ENCODE peak calls at places on chromosomes 3 and 15, in four cellular contexts. K is HCT116, I is HepG2, N is H1. Z is an unnamed sample.

GRCh38 chr3:66472313-66473134 is 28.3 kb downstream of the LRIG1 start:
- DNase-seq in K (no peak), I (no peak), N (no peak), Z (no peak)

GRCh38 chr3:49602877-49603411 is 48.7 kb downstream of the BSN start:
- DNase-seq in K (peak), I (no peak), N (no peak), Z (no peak)

GRCh38 chr15:62874933-62875625 is 167.5 kb upstream of the TPM1 start:
- DNase-seq in K (no peak), I (no peak), N (no peak), Z (no peak)

GRCh38 chr3:43883729-43884396 is 193.1 kb downstream of the ABHD5 start:
- DNase-seq in K (no peak), I (no peak), N (no peak), Z (no peak)

GRCh38 chr3:113194747-113195400 is 16.5 kb upstream of the BOC start:
- DNase-seq in K (no peak), I (no peak), N (no peak), Z (no peak)

GRCh38 chr15:100650685-100651084 is 48.3 kb downstream of the ASB7 start:
- DNase-seq in K (no peak), I (no peak), N (no peak), Z (no peak)

GRCh38 chr3:70726966-70727365 is 414.5 kb upstream of the MDFIC2 start:
- DNase-seq in K (no peak), I (no peak), N (no peak), Z (no peak)

GRCh38 chr3:102235679-102236078 is 199.1 kb upstream of the ZPLD1 start:
- DNase-seq in K (no peak), I (peak), N (no peak), Z (no peak)

GRCh38 chr3:76206351-76206750 is 421.0 kb upstream of the ZNF717 start:
- DNase-seq in K (no peak), I (no peak), N (no peak), Z (no peak)

GRCh38 chr3:117853923-117854322 is 1144.3 kb downstream of the TUSC7 start:
- DNase-seq in K (no peak), I (no peak), N (no peak), Z (no peak)

GRCh38 chr3:124235446-124235845 is 243.5 kb upstream of the ROPN1 start:
- DNase-seq in K (no peak), I (no peak), N (no peak), Z (no peak)

GRCh38 chr3:125395091-125395490 is 20.0 kb upstream of the ZNF148 start:
- DNase-seq in K (no peak), I (no peak), N (no peak), Z (no peak)

GRCh38 chr3:137165117-137165806 is 207.5 kb downstream of the IL20RB start:
- DNase-seq in K (no peak), I (no peak), N (no peak), Z (peak)

GRCh38 chr15:82942691-82943090 is 9.8 kb downstream of the HOMER2 start:
- DNase-seq in K (peak), I (peak), N (no peak), Z (no peak)

DNA sequence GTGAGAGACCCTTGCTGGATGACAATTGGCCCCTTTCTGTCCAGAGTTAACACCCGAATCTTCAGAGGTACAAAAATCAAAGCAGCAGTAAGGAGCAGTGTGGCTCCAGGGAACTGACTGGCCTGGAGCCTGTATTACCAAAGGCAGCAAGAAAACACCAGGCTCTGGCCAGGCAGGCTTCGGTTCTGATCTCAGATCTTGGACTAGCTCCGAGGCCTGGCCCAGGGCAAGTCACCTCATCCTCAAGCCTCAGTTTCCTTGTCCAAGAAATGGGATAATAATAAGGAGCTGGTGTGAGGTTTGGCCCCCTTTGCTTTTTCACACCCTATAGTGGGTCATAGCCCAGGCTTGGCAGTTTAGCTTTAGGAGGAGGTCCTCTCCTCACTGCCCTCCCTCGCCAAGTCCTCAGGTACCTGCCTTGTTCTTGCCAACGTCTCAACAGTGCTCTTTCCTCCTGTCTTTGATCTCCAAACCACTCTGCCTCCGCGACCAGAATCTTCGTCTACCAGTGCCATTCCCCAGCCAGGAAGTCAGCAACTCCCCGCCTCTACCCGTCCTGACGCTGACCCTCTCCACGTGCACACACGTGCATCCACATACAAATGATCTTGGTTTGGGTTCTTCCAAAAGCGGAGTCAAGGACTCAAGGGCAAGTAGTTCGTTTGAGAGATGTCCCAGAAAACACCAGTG is 82.6 kb upstream of the TLE3 start:
- DNase-seq in K (no peak), I (no peak), N (no peak), Z (no peak)
- TF ChIP-seq FOSL1 in K (no peak), I (no peak), N (no peak), Z (no peak)

DNA sequence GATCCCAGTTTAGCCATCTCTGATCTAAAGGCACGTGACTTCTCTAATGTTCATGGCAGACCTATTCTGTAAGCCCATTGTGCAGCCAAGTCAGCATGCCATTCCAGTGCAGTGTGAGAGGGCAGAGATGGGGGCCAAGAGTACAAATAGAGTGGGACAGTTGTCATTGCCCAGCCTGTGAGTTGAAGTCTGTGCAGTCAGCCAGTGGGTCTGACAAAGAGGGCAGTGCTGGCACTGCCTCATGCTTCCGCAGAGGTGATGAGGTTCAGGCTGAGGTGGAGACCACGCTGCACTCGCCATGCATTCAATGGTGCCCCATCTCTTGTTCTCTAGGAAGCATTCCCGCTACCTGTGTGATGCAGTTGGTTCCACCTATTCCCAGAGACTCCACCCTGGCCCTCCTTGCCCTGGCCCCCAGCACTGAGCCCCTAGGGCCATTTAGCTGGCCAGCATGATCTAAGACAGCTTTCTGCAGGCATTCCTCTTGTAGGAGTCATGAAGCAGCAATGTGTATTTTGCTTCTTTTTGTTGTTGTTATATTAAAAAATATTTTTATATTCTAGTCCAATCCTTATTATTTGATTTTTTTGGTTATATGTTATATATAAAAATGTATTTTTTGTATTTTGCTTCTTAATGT is 3.7 kb downstream of the MRAS start:
- DNase-seq in K (no peak), I (no peak), N (no peak), Z (no peak)
- TF ChIP-seq SIN3A in K (no peak), I (no peak), N (no peak), Z (no peak)

GRCh38 chr15:75153565-75154248 is 48.0 kb upstream of the C15orf39 start:
- DNase-seq in K (no peak), I (no peak), N (no peak), Z (no peak)
- H2AFZ ChIP-seq in K (no peak), I (no peak), N (no peak), Z (peak)

GRCh38 chr15:79089890-79090486 is 592 bp downstream of the RASGRF1 start:
- DNase-seq in K (no peak), I (no peak), N (no peak), Z (no peak)

GRCh38 chr15:79092382-79092781 is 1.8 kb upstream of the RASGRF1 start:
- DNase-seq in K (no peak), I (no peak), N (no peak), Z (no peak)

GRCh38 chr15:79089331-79089889 is 1.2 kb downstream of the RASGRF1 start:
- DNase-seq in K (no peak), I (no peak), N (no peak), Z (no peak)

GRCh38 chr15:79090487-79091203 is at the start of gene RASGRF1:
- DNase-seq in K (no peak), I (no peak), N (no peak), Z (no peak)

DNA sequence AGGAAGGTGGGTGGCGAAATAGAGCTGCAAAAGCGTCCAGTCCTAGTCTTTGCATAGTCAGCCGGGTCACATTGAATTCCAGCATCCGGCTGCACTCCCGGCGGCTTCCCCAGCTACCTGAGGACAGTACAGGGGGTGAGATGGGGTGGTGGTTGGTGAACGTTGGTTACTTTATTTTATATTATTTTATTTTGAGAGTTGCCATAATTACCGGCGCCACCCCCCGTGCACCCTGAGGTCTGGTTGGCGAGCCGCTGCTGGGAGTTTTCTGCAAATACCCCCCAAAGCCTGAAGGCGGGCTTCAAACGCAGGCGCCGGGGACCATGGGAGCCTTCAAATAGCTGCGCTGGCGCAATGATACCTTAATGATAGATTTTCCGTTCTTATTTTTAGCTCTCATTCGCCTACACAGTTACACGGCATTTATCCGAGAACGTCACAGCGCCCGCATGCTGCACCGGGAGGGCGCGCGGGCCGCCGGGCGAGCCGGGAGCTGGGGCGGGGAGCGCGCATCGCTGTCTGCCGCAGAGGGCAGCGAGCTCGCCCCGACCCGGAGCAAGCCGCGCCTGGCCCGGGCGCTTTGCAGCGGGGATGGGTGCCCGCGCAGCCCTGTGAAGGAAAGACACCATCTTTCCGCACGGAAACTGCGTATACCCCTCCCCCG is 756 bp upstream of the RASGRF1 start:
- DNase-seq in K (no peak), I (no peak), N (no peak), Z (no peak)
- TF ChIP-seq FOSL1 in K (no peak), I (no peak), N (no peak), Z (no peak)

GRCh38 chr3:46566040-46566631 is at the start of gene LRRC2:
- DNase-seq in K (no peak), I (no peak), N (no peak), Z (no peak)
- TF ChIP-seq SIN3A in K (no peak), I (peak), N (no peak), Z (no peak)

GRCh38 chr3:23314981-23315805 is 112.1 kb downstream of the UBE2E2 start:
- DNase-seq in K (no peak), I (no peak), N (no peak), Z (no peak)

GRCh38 chr3:23320586-23321570 is 117.8 kb downstream of the UBE2E2 start:
- DNase-seq in K (no peak), I (no peak), N (no peak), Z (no peak)

GRCh38 chr3:23316924-23317323 is 113.8 kb downstream of the UBE2E2 start:
- DNase-seq in K (no peak), I (no peak), N (no peak), Z (no peak)

GRCh38 chr3:23324745-23325144 is 121.6 kb downstream of the UBE2E2 start:
- DNase-seq in K (no peak), I (no peak), N (no peak), Z (no peak)

GRCh38 chr3:23319913-23320312 is 116.8 kb downstream of the UBE2E2 start:
- DNase-seq in K (no peak), I (no peak), N (no peak), Z (no peak)
- H2AFZ ChIP-seq in K (no peak), I (no peak), N (no peak), Z (no peak)